ENCODE peak calls at places on chromosomes 3 and 15, in nine cellular contexts. One of them, this sample, is unnamed.

GRCh38 chr3:143302638-143303171 is 183.1 kb downstream of the CHST2 start:
- DNase-seq in osteoblast: peak
- DNase-seq in endothelial cell: peak
- DNase-seq in breast epithelium: no peak
- DNase-seq in IMR-90: peak
- DNase-seq in HCT116: no peak
- DNase-seq in fibroblast of the aortic adventitia: peak
- DNase-seq in AG10803: peak
- DNase-seq in left ventricle myocardium inferior: peak
- DNase-seq in this sample: no peak

GRCh38 chr3:132117642-132118041 is 82.8 kb upstream of the CPNE4 start:
- DNase-seq in HCT116: no peak
- DNase-seq in IMR-90: no peak
- DNase-seq in left ventricle myocardium inferior: no peak
- DNase-seq in AG10803: no peak
- DNase-seq in osteoblast: no peak
- DNase-seq in endothelial cell: no peak
- DNase-seq in breast epithelium: no peak
- DNase-seq in fibroblast of the aortic adventitia: no peak
- DNase-seq in this sample: no peak

GRCh38 chr15:73654659-73655058 is 21.5 kb upstream of the NPTN start:
- DNase-seq in HCT116: no peak
- DNase-seq in breast epithelium: no peak
- DNase-seq in osteoblast: no peak
- DNase-seq in endothelial cell: no peak
- DNase-seq in IMR-90: no peak
- DNase-seq in fibroblast of the aortic adventitia: no peak
- DNase-seq in AG10803: no peak
- DNase-seq in left ventricle myocardium inferior: no peak
- DNase-seq in this sample: no peak

GRCh38 chr3:79074558-79074957 is 693.2 kb downstream of the ROBO1 start:
- DNase-seq in endothelial cell: no peak
- DNase-seq in left ventricle myocardium inferior: no peak
- DNase-seq in HCT116: no peak
- DNase-seq in AG10803: no peak
- DNase-seq in fibroblast of the aortic adventitia: no peak
- DNase-seq in breast epithelium: no peak
- DNase-seq in osteoblast: no peak
- DNase-seq in IMR-90: no peak
- DNase-seq in this sample: no peak

GRCh38 chr3:55807210-55807609 is 320.1 kb upstream of the WNT5A start:
- DNase-seq in IMR-90: no peak
- DNase-seq in left ventricle myocardium inferior: no peak
- DNase-seq in AG10803: no peak
- DNase-seq in endothelial cell: no peak
- DNase-seq in HCT116: no peak
- DNase-seq in fibroblast of the aortic adventitia: no peak
- DNase-seq in breast epithelium: no peak
- DNase-seq in osteoblast: no peak
- DNase-seq in this sample: no peak

GRCh38 chr3:46749129-46749528 is 31.5 kb upstream of the PRSS50 start:
- DNase-seq in AG10803: no peak
- DNase-seq in HCT116: no peak
- DNase-seq in left ventricle myocardium inferior: no peak
- DNase-seq in fibroblast of the aortic adventitia: no peak
- DNase-seq in osteoblast: no peak
- DNase-seq in endothelial cell: no peak
- DNase-seq in breast epithelium: no peak
- DNase-seq in IMR-90: no peak
- DNase-seq in this sample: no peak

GRCh38 chr15:84702961-84703482 is 12.9 kb downstream of the SEC11A start:
- DNase-seq in osteoblast: no peak
- DNase-seq in endothelial cell: no peak
- DNase-seq in left ventricle myocardium inferior: peak
- DNase-seq in IMR-90: peak
- DNase-seq in HCT116: no peak
- DNase-seq in breast epithelium: no peak
- DNase-seq in fibroblast of the aortic adventitia: peak
- DNase-seq in AG10803: peak
- DNase-seq in this sample: peak

GRCh38 chr3:150036780-150037179 is 66.1 kb upstream of the PFN2 start:
- DNase-seq in HCT116: no peak
- DNase-seq in AG10803: no peak
- DNase-seq in endothelial cell: no peak
- DNase-seq in left ventricle myocardium inferior: no peak
- DNase-seq in breast epithelium: no peak
- DNase-seq in osteoblast: no peak
- DNase-seq in IMR-90: no peak
- DNase-seq in fibroblast of the aortic adventitia: no peak
- DNase-seq in this sample: no peak

GRCh38 chr3:171542976-171543375 is 82.8 kb upstream of the TNIK start:
- DNase-seq in fibroblast of the aortic adventitia: no peak
- DNase-seq in left ventricle myocardium inferior: no peak
- DNase-seq in breast epithelium: no peak
- DNase-seq in AG10803: no peak
- DNase-seq in osteoblast: no peak
- DNase-seq in endothelial cell: no peak
- DNase-seq in IMR-90: no peak
- DNase-seq in HCT116: no peak
- DNase-seq in this sample: no peak

GRCh38 chr15:78993257-78993930 is 48.5 kb upstream of the CTSH start:
- DNase-seq in left ventricle myocardium inferior: no peak
- DNase-seq in endothelial cell: no peak
- DNase-seq in IMR-90: no peak
- DNase-seq in AG10803: no peak
- DNase-seq in breast epithelium: no peak
- DNase-seq in HCT116: no peak
- DNase-seq in fibroblast of the aortic adventitia: no peak
- DNase-seq in osteoblast: peak
- DNase-seq in this sample: no peak

GRCh38 chr3:172138792-172139507 is 99.6 kb downstream of the FNDC3B start:
- DNase-seq in breast epithelium: no peak
- DNase-seq in AG10803: no peak
- DNase-seq in osteoblast: no peak
- DNase-seq in HCT116: no peak
- DNase-seq in endothelial cell: no peak
- DNase-seq in fibroblast of the aortic adventitia: no peak
- DNase-seq in left ventricle myocardium inferior: no peak
- DNase-seq in IMR-90: peak
- DNase-seq in this sample: peak

GRCh38 chr15:78174398-78174797 is 25.2 kb downstream of the IDH3A start:
- DNase-seq in osteoblast: no peak
- DNase-seq in endothelial cell: no peak
- DNase-seq in HCT116: no peak
- DNase-seq in left ventricle myocardium inferior: no peak
- DNase-seq in AG10803: no peak
- DNase-seq in fibroblast of the aortic adventitia: no peak
- DNase-seq in breast epithelium: no peak
- DNase-seq in IMR-90: no peak
- DNase-seq in this sample: no peak

GRCh38 chr15:57224664-57225063 is 151.6 kb upstream of the CGNL1 start:
- DNase-seq in endothelial cell: no peak
- DNase-seq in left ventricle myocardium inferior: no peak
- DNase-seq in AG10803: peak
- DNase-seq in osteoblast: no peak
- DNase-seq in breast epithelium: no peak
- DNase-seq in HCT116: no peak
- DNase-seq in IMR-90: peak
- DNase-seq in fibroblast of the aortic adventitia: peak
- DNase-seq in this sample: no peak

GRCh38 chr3:114331007-114331406 is 37.2 kb downstream of the TIGIT start:
- DNase-seq in breast epithelium: no peak
- DNase-seq in endothelial cell: no peak
- DNase-seq in fibroblast of the aortic adventitia: no peak
- DNase-seq in IMR-90: no peak
- DNase-seq in AG10803: no peak
- DNase-seq in HCT116: no peak
- DNase-seq in left ventricle myocardium inferior: no peak
- DNase-seq in osteoblast: no peak
- DNase-seq in this sample: no peak

GRCh38 chr3:123369085-123369484 is 79.8 kb downstream of the ADCY5 start:
- DNase-seq in HCT116: no peak
- DNase-seq in fibroblast of the aortic adventitia: no peak
- DNase-seq in endothelial cell: no peak
- DNase-seq in IMR-90: no peak
- DNase-seq in osteoblast: no peak
- DNase-seq in left ventricle myocardium inferior: no peak
- DNase-seq in breast epithelium: no peak
- DNase-seq in AG10803: no peak
- DNase-seq in this sample: no peak

GRCh38 chr3:193240850-193241706 is at the start of gene PLAAT1:
- DNase-seq in left ventricle myocardium inferior: peak
- DNase-seq in IMR-90: peak
- DNase-seq in AG10803: peak
- DNase-seq in endothelial cell: peak
- DNase-seq in osteoblast: peak
- DNase-seq in breast epithelium: no peak
- DNase-seq in fibroblast of the aortic adventitia: peak
- DNase-seq in HCT116: no peak
- DNase-seq in this sample: peak

GRCh38 chr15:70376031-70376928 is 278.6 kb upstream of the TLE3 start:
- DNase-seq in breast epithelium: no peak
- DNase-seq in IMR-90: no peak
- DNase-seq in osteoblast: peak
- DNase-seq in AG10803: no peak
- DNase-seq in endothelial cell: no peak
- DNase-seq in fibroblast of the aortic adventitia: no peak
- DNase-seq in HCT116: no peak
- DNase-seq in left ventricle myocardium inferior: no peak
- DNase-seq in this sample: no peak
- TF ChIP-seq CTCF in breast epithelium: no peak
- TF ChIP-seq CTCF in IMR-90: no peak
- TF ChIP-seq CTCF in osteoblast: no peak
- TF ChIP-seq CTCF in AG10803: no peak
- TF ChIP-seq CTCF in endothelial cell: no peak
- TF ChIP-seq CTCF in fibroblast of the aortic adventitia: no peak
- TF ChIP-seq CTCF in HCT116: no peak
- TF ChIP-seq CTCF in left ventricle myocardium inferior: no peak
- TF ChIP-seq CTCF in this sample: no peak

GRCh38 chr3:43786102-43786952 is 95.6 kb downstream of the ABHD5 start:
- DNase-seq in left ventricle myocardium inferior: no peak
- DNase-seq in HCT116: no peak
- DNase-seq in fibroblast of the aortic adventitia: no peak
- DNase-seq in AG10803: peak
- DNase-seq in breast epithelium: no peak
- DNase-seq in osteoblast: no peak
- DNase-seq in endothelial cell: no peak
- DNase-seq in IMR-90: no peak
- DNase-seq in this sample: no peak

GRCh38 chr3:43782541-43782940 is 91.8 kb downstream of the ABHD5 start:
- DNase-seq in fibroblast of the aortic adventitia: no peak
- DNase-seq in breast epithelium: no peak
- DNase-seq in left ventricle myocardium inferior: no peak
- DNase-seq in AG10803: no peak
- DNase-seq in osteoblast: no peak
- DNase-seq in endothelial cell: no peak
- DNase-seq in HCT116: no peak
- DNase-seq in IMR-90: no peak
- DNase-seq in this sample: no peak

GRCh38 chr3:43785551-43785950 is 94.8 kb downstream of the ABHD5 start:
- DNase-seq in osteoblast: no peak
- DNase-seq in left ventricle myocardium inferior: no peak
- DNase-seq in fibroblast of the aortic adventitia: no peak
- DNase-seq in HCT116: no peak
- DNase-seq in AG10803: peak
- DNase-seq in breast epithelium: no peak
- DNase-seq in endothelial cell: no peak
- DNase-seq in IMR-90: peak
- DNase-seq in this sample: no peak

GRCh38 chr3:43784640-43785011 is 93.9 kb downstream of the ABHD5 start:
- DNase-seq in HCT116: no peak
- DNase-seq in endothelial cell: no peak
- DNase-seq in breast epithelium: no peak
- DNase-seq in fibroblast of the aortic adventitia: no peak
- DNase-seq in osteoblast: no peak
- DNase-seq in IMR-90: no peak
- DNase-seq in AG10803: no peak
- DNase-seq in left ventricle myocardium inferior: no peak
- DNase-seq in this sample: no peak

GRCh38 chr3:43783987-43784639 is 93.4 kb downstream of the ABHD5 start:
- DNase-seq in endothelial cell: no peak
- DNase-seq in left ventricle myocardium inferior: no peak
- DNase-seq in AG10803: no peak
- DNase-seq in osteoblast: no peak
- DNase-seq in IMR-90: no peak
- DNase-seq in breast epithelium: no peak
- DNase-seq in HCT116: no peak
- DNase-seq in fibroblast of the aortic adventitia: no peak
- DNase-seq in this sample: no peak
- TF ChIP-seq CTCF in endothelial cell: no peak
- TF ChIP-seq CTCF in left ventricle myocardium inferior: no peak
- TF ChIP-seq CTCF in AG10803: no peak
- TF ChIP-seq CTCF in osteoblast: no peak
- TF ChIP-seq CTCF in IMR-90: no peak
- TF ChIP-seq CTCF in breast epithelium: no peak
- TF ChIP-seq CTCF in HCT116: no peak
- TF ChIP-seq CTCF in fibroblast of the aortic adventitia: no peak
- TF ChIP-seq CTCF in this sample: no peak

DNA sequence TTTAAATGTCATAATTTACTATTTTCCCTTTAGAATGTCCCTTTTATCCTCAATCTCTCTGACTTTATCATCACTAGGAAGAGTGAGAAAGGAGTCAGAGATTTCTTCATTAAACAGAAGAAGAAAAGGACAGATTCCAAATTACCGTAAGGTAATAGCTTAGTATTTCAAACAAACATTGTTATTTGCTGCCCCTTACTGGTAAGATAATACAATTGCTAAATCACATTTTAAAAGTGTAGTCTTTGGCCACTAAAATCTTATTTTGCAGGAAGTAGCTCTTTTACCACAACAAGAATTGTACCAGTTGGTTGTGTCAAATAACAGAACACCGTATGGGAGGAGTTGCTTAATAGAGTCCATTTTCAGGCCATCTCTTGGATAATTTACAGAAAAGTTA is 53.7 kb downstream of the CGGBP1 start:
- DNase-seq in left ventricle myocardium inferior: no peak
- DNase-seq in AG10803: peak
- DNase-seq in breast epithelium: no peak
- DNase-seq in fibroblast of the aortic adventitia: peak
- DNase-seq in HCT116: peak
- DNase-seq in IMR-90: peak
- DNase-seq in osteoblast: peak
- DNase-seq in endothelial cell: no peak
- DNase-seq in this sample: no peak
- TF ChIP-seq CTCF in left ventricle myocardium inferior: peak
- TF ChIP-seq CTCF in AG10803: peak
- TF ChIP-seq CTCF in breast epithelium: no peak
- TF ChIP-seq CTCF in fibroblast of the aortic adventitia: peak
- TF ChIP-seq CTCF in HCT116: peak
- TF ChIP-seq CTCF in IMR-90: peak
- TF ChIP-seq CTCF in osteoblast: peak
- TF ChIP-seq CTCF in endothelial cell: no peak
- TF ChIP-seq CTCF in this sample: no peak

GRCh38 chr3:153357436-153357835 is 195.4 kb downstream of the RAP2B start:
- DNase-seq in HCT116: no peak
- DNase-seq in AG10803: no peak
- DNase-seq in osteoblast: no peak
- DNase-seq in endothelial cell: no peak
- DNase-seq in IMR-90: no peak
- DNase-seq in fibroblast of the aortic adventitia: no peak
- DNase-seq in breast epithelium: no peak
- DNase-seq in left ventricle myocardium inferior: no peak
- DNase-seq in this sample: no peak
- TF ChIP-seq CTCF in HCT116: no peak
- TF ChIP-seq CTCF in AG10803: no peak
- TF ChIP-seq CTCF in osteoblast: no peak
- TF ChIP-seq CTCF in endothelial cell: no peak
- TF ChIP-seq CTCF in IMR-90: no peak
- TF ChIP-seq CTCF in fibroblast of the aortic adventitia: no peak
- TF ChIP-seq CTCF in breast epithelium: no peak
- TF ChIP-seq CTCF in left ventricle myocardium inferior: no peak
- TF ChIP-seq CTCF in this sample: no peak